ENCODE peak calls at places on chromosomes 5 and 9, in seven cellular contexts. V is substantia nigra, D is tibial artery, K is iris pigment epithelial cell, L is MV-4-11, G is HT1080, C is osteocyte. O is an unnamed sample.

GRCh38 chr9:126287467-126287866 is 39.2 kb upstream of the MVB12B start:
- DNase-seq in D (no peak), V (no peak), C (peak), G (no peak), K (no peak), L (no peak), O (no peak)

GRCh38 chr9:16267336-16268036 is 603.0 kb downstream of the BNC2 start:
- DNase-seq in L (no peak), V (no peak), D (no peak), G (peak), C (peak), K (peak), O (no peak)

GRCh38 chr5:181059297-181060230 is 19.5 kb downstream of the BTNL9 start:
- DNase-seq in C (no peak), K (no peak), L (no peak), V (no peak), D (no peak), G (no peak), O (no peak)

GRCh38 chr5:109865636-109866035 is 175.9 kb downstream of the MAN2A1 start:
- DNase-seq in V (no peak), K (peak), L (no peak), G (peak), D (no peak), C (no peak), O (no peak)

GRCh38 chr5:58886315-58887207 is 303.7 kb downstream of the RAB3C start:
- DNase-seq in L (peak), C (no peak), D (peak), G (peak), K (peak), V (peak), O (peak)

GRCh38 chr9:113572076-113572861 is 108.7 kb downstream of the RGS3 start:
- DNase-seq in V (no peak), G (no peak), D (peak), K (no peak), L (no peak), C (no peak), O (no peak)

GRCh38 chr5:110115485-110115884 is 425.8 kb downstream of the MAN2A1 start:
- DNase-seq in K (no peak), D (no peak), V (no peak), C (no peak), G (peak), L (no peak), O (no peak)

GRCh38 chr5:129400395-129400983 is 59.6 kb upstream of the ADAMTS19 start:
- DNase-seq in G (no peak), V (no peak), L (no peak), K (peak), D (no peak), C (no peak), O (no peak)

GRCh38 chr5:84249918-84250635 is 134.6 kb downstream of the EDIL3 start:
- DNase-seq in K (peak), G (peak), C (no peak), D (no peak), V (no peak), L (no peak), O (no peak)

GRCh38 chr9:37852222-37852621 is 51.6 kb downstream of the DCAF10 start:
- DNase-seq in C (no peak), K (no peak), G (no peak), L (no peak), D (no peak), V (no peak), O (no peak)

O was measured in KG1.